ENCODE peak calls at places on chromosomes 16 and 17, in seven cellular contexts. D is HT1080, C is NCI-H1105 treated with DMSO at 0.1 percent for 48 hours, F is anterior cingulate cortex, L is mesendoderm, A is PC-3, I is NCI-H1436. R is an unnamed sample.

GRCh38 chr16:29126057-29126494 is 141.2 kb downstream of the LAT start:
- DNase-seq in D (no peak), C (no peak), F (no peak), L (no peak), A (no peak), I (no peak), R (no peak)

GRCh38 chr17:7676533-7676932 is 10.8 kb downstream of the TP53 start:
- DNase-seq in D (peak; percentile 26), C (no peak), F (no peak), L (peak; percentile 80), A (no peak), I (no peak), R (no peak)

GRCh38 chr16:57623251-57624043 is 5.0 kb upstream of the ADGRG1 start:
- DNase-seq in D (peak; percentile 81), C (no peak), F (peak; percentile 76), L (peak; percentile 76), A (peak; percentile 90), I (no peak), R (peak; percentile 87)

GRCh38 chr16:57261806-57262205 is 16.7 kb downstream of the ARL2BP start:
- DNase-seq in D (no peak), C (no peak), F (no peak), L (no peak), A (no peak), I (no peak), R (no peak)

GRCh38 chr16:25693621-25694020 is 1.9 kb downstream of the HS3ST4 start:
- DNase-seq in D (no peak), C (peak; percentile 7), F (no peak), L (no peak), A (no peak), I (no peak), R (no peak)

GRCh38 chr17:66691644-66692500 is 143.0 kb upstream of the CACNG5 start:
- DNase-seq in D (no peak), C (no peak), F (peak; percentile 10), L (no peak), A (peak; percentile 78), I (no peak), R (peak; percentile 28)

GRCh38 chr16:10688291-10688690 is 6.4 kb downstream of the TEKT5 start:
- DNase-seq in D (no peak), C (no peak), F (no peak), L (no peak), A (peak; percentile 33), I (no peak), R (no peak)

GRCh38 chr16:87464691-87465300 is 28.0 kb downstream of the ZCCHC14 start:
- DNase-seq in D (peak; percentile 86), C (no peak), F (no peak), L (no peak), A (peak; percentile 61), I (no peak), R (peak; percentile 66)

GRCh38 chr16:48164907-48165715 is 9.3 kb upstream of the ABCC12 start:
- DNase-seq in D (peak; percentile 81), C (peak; percentile 60), F (peak; percentile 78), L (peak; percentile 86), A (peak; percentile 77), I (peak; percentile 26), R (peak; percentile 39)

GRCh38 chr16:56360117-56361008 is 65.0 kb downstream of the AMFR start:
- DNase-seq in D (no peak), C (no peak), F (no peak), L (no peak), A (no peak), I (no peak), R (no peak)

GRCh38 chr17:81868674-81869220 is 2.4 kb downstream of the ARHGDIA start:
- DNase-seq in D (peak; percentile 71), C (no peak), F (no peak), L (peak; percentile 89), A (peak; percentile 86), I (no peak), R (peak; percentile 54)